ENCODE peak calls at places on chromosomes 1 and 21, in five cellular contexts. E is testis; D is cardiac fibroblast; L is CD8-positive, alpha-beta T cell; P is T-helper 2 cell. S is an unnamed sample.

GRCh38 chr1:110766336-110766647 is 91.6 kb upstream of the KCNA3 start:
- DNase-seq in P (no peak), L (no peak), E (no peak), D (no peak), S (no peak)

GRCh38 chr1:221637641-221638041 is 104.2 kb downstream of the DUSP10 start:
- DNase-seq in D (peak; percentile 25), E (peak; percentile 17), L (no peak), P (no peak), S (peak; percentile 42)

GRCh38 chr1:17184161-17184665 is 20.7 kb upstream of the PADI1 start:
- DNase-seq in L (no peak), P (no peak), D (no peak), E (no peak), S (no peak)

GRCh38 chr21:27156666-27157065 is 189.8 kb upstream of the ADAMTS5 start:
- DNase-seq in P (no peak), E (no peak), D (no peak), L (no peak), S (no peak)

GRCh38 chr1:184970691-184971161 is 3.6 kb downstream of the NIBAN1 start:
- DNase-seq in D (peak; percentile 44), P (no peak), L (no peak), E (no peak), S (no peak)

GRCh38 chr1:199218065-199218464 is 579.2 kb downstream of the PTPRC start:
- DNase-seq in L (no peak), P (peak; percentile 87), E (no peak), D (no peak), S (no peak)

GRCh38 chr1:168488153-168488552 is 55.6 kb downstream of the XCL2 start:
- DNase-seq in L (no peak), P (no peak), D (peak; percentile 83), E (peak; percentile 61), S (peak; percentile 64)

GRCh38 chr1:41416552-41417334 is 55.5 kb downstream of the FOXO6 start:
- DNase-seq in P (peak; percentile 46), E (peak; percentile 60), D (peak; percentile 83), L (peak; percentile 48), S (peak; percentile 49)

GRCh38 chr21:44460441-44460755 is 5.1 kb downstream of the LRRC3 start:
- DNase-seq in L (no peak), E (no peak), P (no peak), D (no peak), S (no peak)

GRCh38 chr1:222694927-222695326 is 17.4 kb downstream of the AIDA start:
- DNase-seq in P (no peak), D (no peak), E (no peak), L (no peak), S (no peak)

GRCh38 chr1:40257313-40257687 is 736 bp upstream of the ZMPSTE24 start:
- DNase-seq in D (no peak), L (no peak), P (peak; percentile 55), E (no peak), S (peak; percentile 45)

GRCh38 chr21:15034126-15034848 is 30.5 kb downstream of the NRIP1 start:
- DNase-seq in D (peak; percentile 53), P (no peak), E (no peak), L (no peak), S (peak; percentile 62)

GRCh38 chr1:38872401-38873026 is 634 bp downstream of the MYCBP start:
- DNase-seq in D (peak; percentile 39), L (peak; percentile 6), P (peak; percentile 58), E (no peak), S (peak; percentile 18)

GRCh38 chr21:44764319-44765230 is 37.0 kb downstream of the UBE2G2 start:
- DNase-seq in D (no peak), E (no peak), L (no peak), P (no peak), S (no peak)

GRCh38 chr1:3759800-3760199 is 7.5 kb downstream of the CCDC27 start:
- DNase-seq in D (no peak), L (no peak), E (no peak), P (no peak), S (no peak)

GRCh38 chr1:234996245-234996757 is 132.3 kb downstream of the TOMM20 start:
- DNase-seq in L (no peak), D (peak; percentile 31), P (no peak), E (no peak), S (no peak)

GRCh38 chr1:78049396-78049795 is 3.6 kb downstream of the GIPC2 start:
- DNase-seq in E (no peak), D (no peak), L (no peak), P (no peak), S (no peak)

GRCh38 chr1:44557756-44558155 is 116.5 kb downstream of the TMEM53 start:
- DNase-seq in P (no peak), L (no peak), D (peak; percentile 7), E (no peak), S (peak; percentile 72)

GRCh38 chr1:223702735-223703667 is 9.3 kb upstream of the CAPN2 start:
- DNase-seq in E (no peak), D (no peak), P (no peak), L (no peak), S (peak; percentile 86)

GRCh38 chr1:25641931-25642611 is 25.5 kb downstream of the MAN1C1 start:
- DNase-seq in D (peak; percentile 71), P (no peak), E (no peak), L (no peak), S (no peak)

GRCh38 chr1:234647245-234647644 is 37.3 kb upstream of the IRF2BP2 start:
- DNase-seq in P (no peak), E (no peak), D (no peak), L (no peak), S (no peak)

GRCh38 chr1:228236744-228237143 is 28.9 kb downstream of the OBSCN start:
- DNase-seq in E (peak; percentile 38), L (no peak), P (no peak), D (peak; percentile 60), S (peak; percentile 12)

GRCh38 chr1:207959141-207959825 is 48.4 kb upstream of the CD34 start:
- DNase-seq in D (peak; percentile 73), P (peak; percentile 31), L (no peak), E (peak; percentile 80), S (no peak)

GRCh38 chr1:50419192-50419906 is 3.9 kb downstream of the DMRTA2 start:
- DNase-seq in E (no peak), D (no peak), P (no peak), L (no peak), S (no peak)

GRCh38 chr1:6638226-6638625 is 13.6 kb downstream of the THAP3 start:
- DNase-seq in L (no peak), P (no peak), D (peak; percentile 81), E (peak; percentile 87), S (no peak)

GRCh38 chr1:28301368-28302174 is 27.3 kb upstream of the MED18 start:
- DNase-seq in L (no peak), P (no peak), D (peak; percentile 46), E (no peak), S (peak; percentile 44)

GRCh38 chr1:17369466-17369865 is 2.5 kb upstream of the PADI6 start:
- DNase-seq in D (peak; percentile 8), E (no peak), P (no peak), L (no peak), S (peak; percentile 57)

GRCh38 chr1:62194651-62195282 is at the start of gene L1TD1:
- DNase-seq in L (no peak), P (no peak), E (peak; percentile 51), D (no peak), S (no peak)

GRCh38 chr1:60922304-60922703 is 160.1 kb upstream of the NFIA start:
- DNase-seq in D (no peak), L (no peak), E (peak; percentile 57), P (no peak), S (no peak)

S was measured in renal cortical epithelial cell.